ENCODE peak calls at places on chromosomes 6 and 20, in five cellular contexts. O is fibroblast of pulmonary artery, Y is PC-3, J is cardiac muscle cell, H is RPMI7951. N is an unnamed sample.

GRCh38 chr6:30013296-30013922 is 47.7 kb upstream of the POLR1H start:
- DNase-seq in J (peak), O (peak), H (no peak), Y (peak), N (no peak)

GRCh38 chr20:6388666-6389197 is 265.9 kb upstream of the FERMT1 start:
- DNase-seq in J (peak), O (no peak), H (peak), Y (no peak), N (no peak)

GRCh38 chr6:30685977-30686907 is at the start of gene PPP1R18:
- DNase-seq in H (peak), J (peak), Y (peak), O (no peak), N (peak)

GRCh38 chr6:74870403-74870802 is 335.4 kb downstream of the COL12A1 start:
- DNase-seq in J (no peak), Y (peak), O (no peak), H (peak), N (no peak)

GRCh38 chr20:57258055-57258454 is 8.4 kb downstream of the BMP7 start:
- DNase-seq in O (no peak), H (no peak), J (no peak), Y (no peak), N (no peak)

GRCh38 chr6:124132256-124132655 is 328.6 kb downstream of the NKAIN2 start:
- DNase-seq in Y (no peak), H (no peak), J (peak), O (peak), N (peak)

GRCh38 chr20:56348746-56349145 is 10.0 kb upstream of the FAM210B start:
- DNase-seq in O (no peak), J (no peak), H (no peak), Y (no peak), N (peak)

GRCh38 chr6:166952122-166952521 is 4.2 kb downstream of the RNASET2 start:
- DNase-seq in H (no peak), Y (no peak), J (no peak), O (no peak), N (no peak)

GRCh38 chr20:46307999-46308257 is 370 bp downstream of the CDH22 start:
- DNase-seq in H (no peak), J (no peak), Y (no peak), O (no peak), N (no peak)

GRCh38 chr6:11766589-11767450 is 11.8 kb downstream of the ADTRP start:
- DNase-seq in O (peak), J (peak), H (peak), Y (peak), N (peak)

GRCh38 chr6:157989541-157990289 is 8.1 kb downstream of the SYNJ2 start:
- DNase-seq in O (peak), J (peak), H (peak), Y (peak), N (peak)